ENCODE peak calls at places on chromosome 2, in nine cellular contexts. X is prostate gland, V is thyroid gland, R is mesendoderm, K is OCI-LY7, P is gastrocnemius medialis, A is neuronal stem cell, J is MM.1S, U is tibial nerve. G is an unnamed sample. For H3K4me1 and H3K36me3, the result is how much of the 10 kb centered on the place peaks cover.

GRCh38 chr2:227473019-227473461 is 1.1 kb downstream of the AGFG1 start:
- DNase-seq in X (no peak), V (no peak), R (peak), K (no peak), P (no peak), A (peak), J (no peak), U (no peak), G (no peak)

GRCh38 chr2:224586127-224586702 is 1.1 kb upstream of the CUL3 start:
- DNase-seq in X (no peak), V (no peak), R (no peak), K (peak), P (no peak), A (no peak), J (peak), U (no peak), G (no peak)

GRCh38 chr2:101305492-101306123 is 2.9 kb downstream of the RNF149 start:
- DNase-seq in X (no peak), V (no peak), R (no peak), K (no peak), P (no peak), A (no peak), J (no peak), U (no peak), G (no peak)

GRCh38 chr2:25566694-25567093 is 106.7 kb downstream of the DTNB start:
- DNase-seq in X (no peak), V (peak), R (no peak), K (peak), P (no peak), A (no peak), J (peak), U (no peak), G (no peak)

GRCh38 chr2:53854678-53855077 is 5.1 kb downstream of the GPR75 start:
- DNase-seq in X (no peak), V (no peak), R (no peak), K (no peak), P (no peak), A (no peak), J (no peak), U (no peak), G (no peak)

GRCh38 chr2:135819211-135819610 is 17.8 kb downstream of the LCT start:
- DNase-seq in X (no peak), V (no peak), R (peak), K (peak), P (no peak), A (no peak), J (no peak), U (no peak), G (no peak)

GRCh38 chr2:224412064-224412921 is 10.4 kb upstream of the FAM124B start:
- DNase-seq in X (peak), V (no peak), R (no peak), K (no peak), P (no peak), A (no peak), J (no peak), U (no peak), G (no peak)

GRCh38 chr2:204748286-204748685 is 203.0 kb downstream of the PARD3B start:
- DNase-seq in X (no peak), V (no peak), R (no peak), K (no peak), P (no peak), A (no peak), J (no peak), U (no peak), G (no peak)

GRCh38 chr2:70716131-70716766 is 51.8 kb downstream of the ADD2 start:
- DNase-seq in X (peak), V (peak), R (no peak), K (no peak), P (no peak), A (no peak), J (no peak), U (no peak), G (no peak)

GRCh38 chr2:60960706-60961105 is 56.8 kb upstream of the PEX13 start:
- DNase-seq in X (no peak), V (no peak), R (no peak), K (no peak), P (no peak), A (no peak), J (no peak), U (no peak), G (no peak)

GRCh38 chr2:22901471-22901870 is 483.5 kb upstream of the KLHL29 start:
- DNase-seq in X (peak), V (no peak), R (no peak), K (no peak), P (no peak), A (no peak), J (no peak), U (no peak), G (no peak)

DNA sequence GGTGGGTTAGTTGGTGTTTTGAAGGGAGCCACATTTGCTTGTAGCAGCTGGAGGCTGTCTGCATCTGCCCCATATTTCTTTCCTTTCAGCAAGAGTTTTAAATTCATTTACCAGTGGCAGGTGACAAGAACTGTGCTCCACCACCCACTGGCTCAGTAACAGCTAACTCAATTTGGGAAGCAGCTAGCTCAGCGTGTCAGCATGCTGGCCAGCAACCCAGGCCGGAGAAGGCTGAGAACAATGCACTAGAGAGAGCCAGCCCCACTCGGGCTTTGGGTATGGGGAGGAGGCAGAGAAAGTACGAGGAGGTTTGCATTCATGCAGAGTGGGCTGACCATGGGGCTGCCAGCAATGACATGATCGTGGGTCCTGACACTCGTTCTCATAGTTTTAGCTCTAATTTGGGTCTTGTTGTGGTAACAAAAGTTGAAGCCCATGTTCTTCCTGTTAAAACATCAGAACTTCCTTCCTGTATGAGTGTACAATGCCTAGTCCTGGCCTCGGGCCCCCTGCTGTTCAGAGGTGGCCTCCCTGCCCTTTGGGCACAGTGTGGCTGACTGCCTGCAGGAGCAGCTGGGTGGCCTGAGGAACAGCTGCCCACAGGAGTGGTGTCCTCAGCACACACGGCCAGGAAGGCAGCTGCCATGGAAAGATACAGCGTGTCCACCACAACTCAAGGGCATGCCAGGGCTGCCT is 23.0 kb downstream of the CDC42EP3 start:
- DNase-seq in X (no peak), V (peak), R (peak), K (peak), P (peak), A (no peak), J (no peak), U (no peak), G (peak)
- H3K4me1 ChIP-seq in X (under half), V (under half), R (under half), K (half or more), P (half or more), A (under half), J (half or more), U (under half), G (half or more)

GRCh38 chr2:117698819-117699218 is 115.7 kb upstream of the DDX18 start:
- DNase-seq in X (no peak), V (no peak), R (no peak), K (no peak), P (no peak), A (no peak), J (no peak), U (no peak), G (no peak)

GRCh38 chr2:117707874-117708273 is 106.6 kb upstream of the DDX18 start:
- DNase-seq in X (no peak), V (no peak), R (no peak), K (no peak), P (no peak), A (no peak), J (no peak), U (no peak), G (no peak)

GRCh38 chr2:117702098-117702497 is 112.4 kb upstream of the DDX18 start:
- DNase-seq in X (no peak), V (peak), R (no peak), K (no peak), P (no peak), A (no peak), J (peak), U (no peak), G (no peak)

GRCh38 chr2:117704818-117705217 is 109.7 kb upstream of the DDX18 start:
- DNase-seq in X (no peak), V (no peak), R (no peak), K (no peak), P (no peak), A (no peak), J (no peak), U (no peak), G (no peak)

GRCh38 chr2:117703868-117704267 is 110.6 kb upstream of the DDX18 start:
- DNase-seq in X (no peak), V (no peak), R (peak), K (no peak), P (no peak), A (no peak), J (no peak), U (no peak), G (no peak)
- H3K36me3 ChIP-seq in X (under half), V (under half), R (under half), K (under half), P (under half), A (under half), J (under half), U (under half), G (under half)

GRCh38 chr2:11945139-11946126 is 199.0 kb downstream of the LPIN1 start:
- DNase-seq in X (no peak), V (no peak), R (no peak), K (peak), P (no peak), A (no peak), J (peak), U (no peak), G (no peak)
- H3K4me3 ChIP-seq in X (no peak), V (no peak), R (no peak), K (no peak), P (no peak), A (no peak), J (peak), U (no peak), G (peak)

DNA sequence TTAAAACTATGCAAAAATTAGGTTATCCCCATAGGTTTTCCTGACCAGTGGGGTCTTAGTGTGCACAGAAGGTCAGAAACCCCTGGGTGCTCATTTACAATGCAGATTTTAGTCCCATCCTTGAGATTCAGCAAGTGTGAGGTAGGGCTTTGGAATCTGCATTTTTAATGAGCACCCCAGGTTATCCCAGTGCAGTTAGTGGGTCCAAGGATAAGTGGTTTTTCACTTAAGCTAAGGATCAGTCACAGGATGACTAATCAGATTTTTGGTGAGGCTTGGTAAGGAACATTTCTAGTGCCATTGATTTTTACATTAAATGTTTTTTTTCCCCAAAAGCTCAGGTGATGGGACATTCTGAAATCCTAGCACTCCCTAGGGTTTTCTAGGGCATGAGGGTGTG is 50.7 kb upstream of the MGAT5 start:
- DNase-seq in X (no peak), V (no peak), R (peak), K (no peak), P (no peak), A (no peak), J (no peak), U (no peak), G (no peak)
- H3K4me1 ChIP-seq in X (under half), V (half or more), R (under half), K (under half), P (under half), A (under half), J (under half), U (under half), G (under half)

GRCh38 chr2:189782221-189782671 is 1.9 kb downstream of the ORMDL1 start:
- DNase-seq in X (no peak), V (no peak), R (no peak), K (no peak), P (no peak), A (no peak), J (no peak), U (no peak), G (no peak)

GRCh38 chr2:189783451-189783926 is 650 bp downstream of the ORMDL1 start:
- DNase-seq in X (no peak), V (no peak), R (no peak), K (peak), P (no peak), A (no peak), J (peak), U (no peak), G (no peak)

DNA sequence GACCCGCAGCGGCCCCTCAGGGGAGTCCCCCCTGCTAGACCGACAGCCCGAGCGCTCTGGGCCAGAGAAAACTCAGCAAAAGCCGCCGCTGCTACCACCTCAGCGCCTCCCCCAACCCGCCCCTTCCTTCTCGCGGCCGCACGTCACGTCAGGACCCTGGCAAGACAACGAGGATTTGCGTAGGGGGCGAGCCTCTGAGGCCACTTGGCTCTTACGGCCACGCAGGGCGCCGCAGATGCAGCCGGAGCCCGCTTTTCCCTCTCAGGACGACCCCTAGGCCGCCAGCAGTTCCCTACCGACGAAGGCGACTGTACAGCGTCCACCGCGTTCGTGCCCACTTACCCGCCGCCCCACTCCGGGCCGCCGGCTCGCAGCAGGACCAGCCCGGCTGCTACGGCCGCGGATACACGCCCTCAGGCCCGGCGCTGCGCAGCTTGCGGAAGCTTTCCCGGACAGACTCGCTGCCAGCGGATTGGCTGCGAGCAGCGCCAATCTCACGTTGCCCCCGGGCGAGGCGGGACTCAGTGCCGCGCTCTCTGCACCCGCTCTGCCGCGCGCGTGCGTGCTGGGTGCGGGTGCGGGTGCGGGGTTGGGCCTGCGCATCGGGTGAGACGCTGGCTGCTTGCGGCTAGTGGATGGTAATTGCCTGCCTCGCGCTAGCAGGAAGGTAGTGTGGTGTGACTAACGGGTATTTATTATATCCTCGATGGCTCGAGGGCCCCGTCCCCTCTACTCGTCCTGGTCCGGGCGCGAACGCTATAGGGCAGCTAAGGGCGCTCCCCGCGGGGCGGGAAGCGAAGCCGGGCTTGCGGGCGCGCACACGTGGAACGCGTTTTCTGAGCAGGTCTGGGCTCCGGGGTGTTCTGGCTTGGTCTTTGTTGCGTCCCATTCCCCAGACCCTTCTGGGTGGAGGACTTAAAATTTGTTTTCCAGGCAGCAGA is at the start of the genes ORMDL1 and PMS1:
- DNase-seq in X (peak), V (peak), R (peak), K (peak), P (peak), A (peak), J (peak), U (peak), G (peak)
- H3K36me3 ChIP-seq in X (under half), V (under half), R (under half), K (half or more), P (under half), A (half or more), J (under half), U (under half), G (under half)

DNA sequence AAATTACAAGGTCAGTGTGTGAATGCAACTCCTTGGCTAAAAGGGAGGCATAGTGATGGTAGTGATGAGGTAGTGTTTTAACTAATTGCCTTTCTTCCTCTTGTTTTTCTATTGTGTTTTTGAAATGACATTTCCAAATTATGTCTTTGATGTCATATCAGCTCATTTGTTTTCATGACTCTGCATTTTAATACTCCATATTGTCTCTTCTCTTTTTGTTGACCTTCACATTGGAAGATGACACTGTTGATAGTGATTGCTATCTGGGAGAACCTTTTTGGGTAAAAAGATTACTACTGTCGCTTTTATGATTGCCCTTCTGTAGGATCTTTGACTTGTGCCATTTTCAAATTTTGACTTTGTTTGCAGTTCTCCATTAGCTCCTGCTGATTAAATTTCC is 3.0 kb downstream of the GIGYF2 start:
- DNase-seq in X (no peak), V (no peak), R (no peak), K (no peak), P (no peak), A (no peak), J (no peak), U (no peak), G (no peak)
- H3K4me3 ChIP-seq in X (no peak), V (no peak), R (no peak), K (no peak), P (peak), A (no peak), J (no peak), U (no peak), G (no peak)

GRCh38 chr2:128343459-128343858 is 24.8 kb upstream of the HS6ST1 start:
- DNase-seq in X (no peak), V (no peak), R (no peak), K (no peak), P (no peak), A (no peak), J (no peak), U (no peak), G (no peak)

GRCh38 chr2:128341621-128342020 is 23.0 kb upstream of the HS6ST1 start:
- DNase-seq in X (no peak), V (no peak), R (no peak), K (no peak), P (no peak), A (no peak), J (no peak), U (no peak), G (no peak)

GRCh38 chr2:128345436-128346165 is 26.9 kb upstream of the HS6ST1 start:
- DNase-seq in X (no peak), V (no peak), R (no peak), K (no peak), P (no peak), A (no peak), J (no peak), U (no peak), G (no peak)

GRCh38 chr2:128346291-128346690 is 27.6 kb upstream of the HS6ST1 start:
- DNase-seq in X (no peak), V (no peak), R (no peak), K (no peak), P (no peak), A (no peak), J (no peak), U (no peak), G (no peak)

GRCh38 chr2:128342550-128342949 is 23.9 kb upstream of the HS6ST1 start:
- DNase-seq in X (no peak), V (no peak), R (no peak), K (no peak), P (no peak), A (no peak), J (no peak), U (no peak), G (no peak)
- H3K4me1 ChIP-seq in X (under half), V (under half), R (under half), K (under half), P (under half), A (under half), J (under half), U (under half), G (under half)

GRCh38 chr2:32783468-32783867 is 155.6 kb downstream of the TTC27 start:
- DNase-seq in X (no peak), V (no peak), R (no peak), K (no peak), P (no peak), A (no peak), J (no peak), U (no peak), G (no peak)
- H3K36me3 ChIP-seq in X (under half), V (under half), R (under half), K (half or more), P (under half), A (under half), J (under half), U (half or more), G (under half)